ENCODE peak calls at places on chromosomes 1 and 21, in four cellular contexts. Z is HCT116, T is K562, F is HepG2. L is an unnamed sample.

GRCh38 chr1:201190624-201191051 is at the start of gene IGFN1:
- DNase-seq in Z (no peak), T (no peak), F (no peak), L (no peak)

GRCh38 chr1:81509619-81510018 is 291.1 kb upstream of the ADGRL2 start:
- DNase-seq in Z (no peak), T (no peak), F (no peak), L (no peak)

GRCh38 chr1:40774266-40774998 is 9.2 kb upstream of the KCNQ4 start:
- DNase-seq in Z (peak; percentile 18), T (peak; percentile 77), F (peak; percentile 36), L (peak; percentile 47)

GRCh38 chr21:46091631-46092025 is 6.3 kb upstream of the COL6A2 start:
- DNase-seq in Z (no peak), T (no peak), F (no peak), L (no peak)

GRCh38 chr1:204065174-204065985 is 7.5 kb upstream of the SOX13 start:
- DNase-seq in Z (no peak), T (no peak), F (no peak), L (no peak)

GRCh38 chr21:45102391-45102932 is 28.1 kb downstream of the ADARB1 start:
- DNase-seq in Z (peak; percentile 26), T (no peak), F (no peak), L (no peak)

GRCh38 chr1:59596432-59596831 is 218.3 kb upstream of the HOOK1 start:
- DNase-seq in Z (no peak), T (no peak), F (no peak), L (no peak)

GRCh38 chr1:24975391-24975790 is 45.3 kb upstream of the RUNX3 start:
- DNase-seq in Z (no peak), T (no peak), F (no peak), L (no peak)

GRCh38 chr1:1440941-1441888 is 5.7 kb downstream of the VWA1 start:
- DNase-seq in Z (no peak), T (peak; percentile 94), F (peak; percentile 41), L (no peak)

GRCh38 chr1:10612446-10613160 is 137.9 kb downstream of the PEX14 start:
- DNase-seq in Z (no peak), T (no peak), F (no peak), L (no peak)

GRCh38 chr1:161766102-161766981 is at the start of gene ATF6:
- DNase-seq in Z (peak; percentile 92), T (peak; percentile 82), F (peak; percentile 93), L (peak; percentile 89)

GRCh38 chr21:29819675-29820337 is 120.0 kb downstream of the GRIK1 start:
- DNase-seq in Z (no peak), T (no peak), F (no peak), L (no peak)

GRCh38 chr1:149927056-149927534 is 508 bp downstream of the SF3B4 start:
- DNase-seq in Z (no peak), T (no peak), F (no peak), L (no peak)

GRCh38 chr1:201268604-201269151 is 14.6 kb upstream of the PKP1 start:
- DNase-seq in Z (no peak), T (no peak), F (no peak), L (no peak)

GRCh38 chr1:161176468-161177111 is 717 bp downstream of the B4GALT3 start:
- DNase-seq in Z (no peak), T (no peak), F (no peak), L (no peak)

GRCh38 chr1:86429830-86430229 is 5.9 kb downstream of the CLCA2 start:
- DNase-seq in Z (no peak), T (no peak), F (no peak), L (peak; percentile 22)

GRCh38 chr1:112673589-112674439 is 645 bp upstream of the MOV10 start:
- DNase-seq in Z (peak; percentile 24), T (no peak), F (peak; percentile 52), L (peak; percentile 33)

GRCh38 chr1:111234258-111234657 is 6.7 kb downstream of the CHI3L2 start:
- DNase-seq in Z (no peak), T (no peak), F (no peak), L (no peak)

GRCh38 chr21:42614811-42615342 is 38.5 kb upstream of the PDE9A start:
- DNase-seq in Z (no peak), T (no peak), F (peak; percentile 76), L (no peak)

GRCh38 chr1:176379626-176380339 is 83.2 kb upstream of the PAPPA2 start:
- DNase-seq in Z (no peak), T (no peak), F (no peak), L (no peak)

GRCh38 chr1:6424000-6424565 is 493 bp upstream of the ESPN start:
- DNase-seq in Z (no peak), T (no peak), F (no peak), L (no peak)

GRCh38 chr1:12244078-12244477 is 14.2 kb downstream of the VPS13D start:
- DNase-seq in Z (no peak), T (peak; percentile 53), F (no peak), L (no peak)

GRCh38 chr1:198167436-198167934 is 10.7 kb downstream of the NEK7 start:
- DNase-seq in Z (no peak), T (peak; percentile 56), F (no peak), L (no peak)

GRCh38 chr1:55043011-55043410 is 3.7 kb downstream of the PCSK9 start:
- DNase-seq in Z (no peak), T (no peak), F (no peak), L (no peak)

GRCh38 chr1:59342801-59343575 is 46.1 kb downstream of the FGGY start:
- DNase-seq in Z (no peak), T (no peak), F (peak; percentile 40), L (no peak)

GRCh38 chr1:230878584-230878975 is 10.3 kb upstream of the C1orf198 start:
- DNase-seq in Z (no peak), T (no peak), F (no peak), L (no peak)

GRCh38 chr1:65265296-65266271 is 43.8 kb upstream of the DNAJC6 start:
- DNase-seq in Z (no peak), T (no peak), F (peak; percentile 57), L (no peak)

GRCh38 chr1:168136709-168137514 is at the start of gene GPR161:
- DNase-seq in Z (no peak), T (peak; percentile 63), F (no peak), L (no peak)

GRCh38 chr1:34037109-34037508 is 127.9 kb downstream of the CSMD2 start:
- DNase-seq in Z (no peak), T (no peak), F (no peak), L (no peak)

GRCh38 chr1:28259935-28260802 is 851 bp downstream of the SESN2 start:
- DNase-seq in Z (no peak), T (peak; percentile 52), F (no peak), L (no peak)

GRCh38 chr1:95247607-95248006 is 13.6 kb downstream of the RWDD3 start:
- DNase-seq in Z (no peak), T (no peak), F (no peak), L (no peak)

GRCh38 chr1:49229555-49229954 is 452.9 kb upstream of the BEND5 start:
- DNase-seq in Z (no peak), T (no peak), F (no peak), L (no peak)

GRCh38 chr1:184404727-184405027 is 17.8 kb downstream of the C1orf21 start:
- DNase-seq in Z (no peak), T (no peak), F (no peak), L (no peak)

GRCh38 chr1:62841587-62842169 is 57.7 kb downstream of the ATG4C start:
- DNase-seq in Z (peak; percentile 49), T (peak; percentile 53), F (peak; percentile 54), L (peak; percentile 50)

GRCh38 chr1:212368073-212368484 is 46.6 kb downstream of the PACC1 start:
- DNase-seq in Z (peak; percentile 66), T (peak; percentile 68), F (peak; percentile 61), L (peak; percentile 42)

GRCh38 chr1:248686815-248687214 is 15.8 kb downstream of the OR14I1 start:
- DNase-seq in Z (no peak), T (no peak), F (no peak), L (no peak)
- TF ChIP-seq CTCF in Z (peak; percentile 39), T (peak; percentile 50), F (peak; percentile 40), L (peak; percentile 60)

GRCh38 chr1:224620105-224620504 is 4.0 kb downstream of the CNIH3 start:
- DNase-seq in Z (no peak), T (no peak), F (no peak), L (no peak)

GRCh38 chr1:224619209-224619608 is 3.1 kb downstream of the CNIH3 start:
- DNase-seq in Z (no peak), T (no peak), F (no peak), L (no peak)

GRCh38 chr1:224615861-224616760 is at the start of gene CNIH3:
- DNase-seq in Z (no peak), T (no peak), F (no peak), L (no peak)

GRCh38 chr1:224616761-224617409 is 768 bp downstream of the CNIH3 start:
- DNase-seq in Z (no peak), T (no peak), F (no peak), L (no peak)

GRCh38 chr1:224617410-224618361 is 1.6 kb downstream of the CNIH3 start:
- DNase-seq in Z (no peak), T (no peak), F (no peak), L (no peak)
- H3K27me3 ChIP-seq in Z (peaks cover 11% of the 10 kb centered on the region), T (peaks cover 45% of the 10 kb centered on the region), F (peaks cover 28% of the 10 kb centered on the region), L (peaks cover 12% of the 10 kb centered on the region)

DNA sequence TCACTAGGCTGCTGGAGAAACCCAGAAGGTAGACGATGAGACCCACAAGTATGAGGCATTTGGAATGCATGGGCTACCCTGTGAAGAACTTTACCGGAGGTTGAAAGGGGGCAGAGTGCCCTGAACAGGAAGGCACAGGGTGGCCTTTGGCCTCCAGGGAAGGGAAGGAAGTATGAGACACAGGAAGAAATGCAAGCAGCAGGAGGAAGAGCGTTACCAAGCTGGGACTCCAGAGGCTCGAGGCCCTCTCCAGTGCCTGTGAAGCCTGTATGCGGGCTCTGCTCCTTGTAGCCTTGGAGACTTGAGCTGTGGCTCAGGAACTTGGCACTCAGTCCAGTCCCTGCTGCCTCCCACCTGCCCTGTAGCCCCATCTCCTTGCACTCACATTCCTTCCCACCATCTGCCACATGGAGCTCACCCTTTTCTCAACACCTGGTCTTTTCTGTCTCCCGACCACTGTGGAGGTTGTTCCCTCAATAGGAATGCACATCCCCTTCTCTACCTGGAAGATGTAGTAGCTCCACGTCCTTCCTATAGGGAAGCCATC is 33.5 kb upstream of the RNF19B start:
- DNase-seq in Z (no peak), T (no peak), F (no peak), L (no peak)
- TF ChIP-seq TCF7L2 in Z (no peak), T (no peak), F (no peak), L (no peak)

DNA sequence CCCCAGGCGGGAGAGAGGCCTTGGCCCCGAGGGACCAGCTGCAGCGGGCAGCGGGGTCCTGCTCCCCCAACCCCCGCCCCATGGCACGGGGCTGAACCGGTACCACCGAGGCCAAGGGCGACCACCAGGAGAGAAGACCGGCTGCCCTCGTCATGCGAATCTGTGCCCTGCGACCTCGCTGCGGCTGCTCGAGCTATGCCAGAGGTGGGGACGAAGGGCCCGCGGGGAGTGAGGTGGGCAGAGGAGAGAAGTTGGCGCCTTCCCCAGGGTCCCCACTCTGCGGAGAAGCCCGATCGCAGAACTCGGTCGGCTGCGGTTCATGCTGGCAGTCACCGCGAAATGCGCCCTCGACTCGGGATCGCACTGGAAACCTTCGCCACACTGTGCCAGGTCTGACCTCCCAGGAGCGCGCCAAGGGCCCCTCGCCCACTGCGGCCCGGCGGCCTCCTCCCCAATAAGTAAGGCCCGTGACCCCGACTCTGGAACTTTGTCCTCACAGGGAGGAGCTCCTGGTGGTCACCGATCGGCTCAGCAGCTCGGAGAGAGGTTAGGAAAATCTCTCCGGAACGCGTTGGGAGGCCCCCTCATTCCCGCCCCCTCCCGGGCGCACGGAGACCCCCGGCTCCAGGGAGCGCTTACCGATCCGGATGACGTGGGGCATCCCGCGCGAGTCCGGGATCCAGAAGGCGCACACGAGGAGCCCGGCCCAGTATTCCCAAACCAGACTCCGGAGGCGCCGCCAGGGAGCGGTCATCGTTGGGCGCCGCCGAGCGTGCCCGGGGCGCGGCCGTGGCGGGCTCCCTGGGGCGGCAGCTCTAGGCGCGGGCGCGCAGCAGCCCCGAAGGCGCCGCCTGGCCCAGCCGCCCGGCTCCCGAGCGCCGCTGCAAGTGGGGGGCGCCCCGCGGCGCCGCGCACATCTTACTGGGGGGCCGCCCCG is 692 bp downstream of the GRIK3 start:
- DNase-seq in Z (no peak), T (no peak), F (no peak), L (no peak)
- TF ChIP-seq CTCF in Z (no peak), T (no peak), F (no peak), L (no peak)

L was measured in Panc1.